ENCODE peak calls at places on chromosomes 1 and 21, in nine cellular contexts. One of them, this sample, is unnamed.

GRCh38 chr1:97338347-97338746 is 582.5 kb downstream of the DPYD start:
- DNase-seq in GM03348: no peak
- DNase-seq in tibial nerve: no peak
- DNase-seq in testis: no peak
- DNase-seq in globus pallidus: no peak
- DNase-seq in central memory CD8-positive, alpha-beta T cell: no peak
- DNase-seq in G401: no peak
- DNase-seq in adrenal gland: no peak
- DNase-seq in EH: no peak
- DNase-seq in this sample: no peak

GRCh38 chr1:168110896-168111545 is 25.7 kb downstream of the GPR161 start:
- DNase-seq in GM03348: no peak
- DNase-seq in tibial nerve: no peak
- DNase-seq in testis: no peak
- DNase-seq in globus pallidus: no peak
- DNase-seq in central memory CD8-positive, alpha-beta T cell: no peak
- DNase-seq in G401: no peak
- DNase-seq in adrenal gland: no peak
- DNase-seq in EH: no peak
- DNase-seq in this sample: no peak

GRCh38 chr1:207389728-207390464 is 64.2 kb upstream of the CR2 start:
- DNase-seq in GM03348: no peak
- DNase-seq in tibial nerve: no peak
- DNase-seq in testis: no peak
- DNase-seq in globus pallidus: no peak
- DNase-seq in central memory CD8-positive, alpha-beta T cell: no peak
- DNase-seq in G401: no peak
- DNase-seq in adrenal gland: no peak
- DNase-seq in EH: peak; percentile 40
- DNase-seq in this sample: no peak

GRCh38 chr1:183080406-183080805 is 57.2 kb downstream of the LAMC1 start:
- DNase-seq in GM03348: peak; percentile 39
- DNase-seq in tibial nerve: no peak
- DNase-seq in testis: no peak
- DNase-seq in globus pallidus: no peak
- DNase-seq in central memory CD8-positive, alpha-beta T cell: no peak
- DNase-seq in G401: no peak
- DNase-seq in adrenal gland: peak; percentile 38
- DNase-seq in EH: peak; percentile 64
- DNase-seq in this sample: no peak

GRCh38 chr1:161106434-161106833 is 8.3 kb downstream of the KLHDC9 start:
- DNase-seq in GM03348: no peak
- DNase-seq in tibial nerve: no peak
- DNase-seq in testis: no peak
- DNase-seq in globus pallidus: no peak
- DNase-seq in central memory CD8-positive, alpha-beta T cell: no peak
- DNase-seq in G401: no peak
- DNase-seq in adrenal gland: no peak
- DNase-seq in EH: no peak
- DNase-seq in this sample: no peak

GRCh38 chr1:230381564-230381963 is 44.6 kb downstream of the PGBD5 start:
- DNase-seq in GM03348: no peak
- DNase-seq in tibial nerve: no peak
- DNase-seq in testis: no peak
- DNase-seq in globus pallidus: no peak
- DNase-seq in central memory CD8-positive, alpha-beta T cell: no peak
- DNase-seq in G401: no peak
- DNase-seq in adrenal gland: no peak
- DNase-seq in EH: no peak
- DNase-seq in this sample: no peak

GRCh38 chr1:33714421-33714820 is 149.5 kb upstream of the HMGB4 start:
- DNase-seq in GM03348: no peak
- DNase-seq in tibial nerve: no peak
- DNase-seq in testis: no peak
- DNase-seq in globus pallidus: no peak
- DNase-seq in central memory CD8-positive, alpha-beta T cell: no peak
- DNase-seq in G401: no peak
- DNase-seq in adrenal gland: no peak
- DNase-seq in EH: no peak
- DNase-seq in this sample: no peak

GRCh38 chr1:224726783-224727182 is 110.7 kb downstream of the CNIH3 start:
- DNase-seq in GM03348: peak; percentile 93
- DNase-seq in tibial nerve: no peak
- DNase-seq in testis: no peak
- DNase-seq in globus pallidus: no peak
- DNase-seq in central memory CD8-positive, alpha-beta T cell: no peak
- DNase-seq in G401: no peak
- DNase-seq in adrenal gland: peak; percentile 26
- DNase-seq in EH: peak; percentile 76
- DNase-seq in this sample: no peak

GRCh38 chr1:216705686-216706085 is 17.5 kb downstream of the ESRRG start:
- DNase-seq in GM03348: no peak
- DNase-seq in tibial nerve: no peak
- DNase-seq in testis: no peak
- DNase-seq in globus pallidus: no peak
- DNase-seq in central memory CD8-positive, alpha-beta T cell: no peak
- DNase-seq in G401: peak; percentile 96
- DNase-seq in adrenal gland: no peak
- DNase-seq in EH: no peak
- DNase-seq in this sample: peak; percentile 21

GRCh38 chr1:162908780-162909179 is 47.8 kb upstream of the CCDC190 start:
- DNase-seq in GM03348: peak; percentile 64
- DNase-seq in tibial nerve: no peak
- DNase-seq in testis: no peak
- DNase-seq in globus pallidus: no peak
- DNase-seq in central memory CD8-positive, alpha-beta T cell: no peak
- DNase-seq in G401: no peak
- DNase-seq in adrenal gland: no peak
- DNase-seq in EH: peak; percentile 88
- DNase-seq in this sample: no peak

GRCh38 chr21:41763398-41763931 is 3.4 kb downstream of the RIPK4 start:
- DNase-seq in GM03348: no peak
- DNase-seq in tibial nerve: no peak
- DNase-seq in testis: no peak
- DNase-seq in globus pallidus: no peak
- DNase-seq in central memory CD8-positive, alpha-beta T cell: no peak
- DNase-seq in G401: no peak
- DNase-seq in adrenal gland: no peak
- DNase-seq in EH: no peak
- DNase-seq in this sample: no peak

This sample was measured in Ammon's horn.